ENCODE peak calls at places on chromosomes 13 and 19, in five cellular contexts. Q is progenitor cell of endocrine pancreas, D is HFF-Myc, T is MCF 10A, Y is dorsolateral prefrontal cortex. V is an unnamed sample.

GRCh38 chr13:110421061-110421460 is 114.0 kb downstream of the COL4A2 start:
- DNase-seq in Q (no peak), D (no peak), T (no peak), Y (no peak), V (no peak)

GRCh38 chr19:11486661-11487503 is 6.0 kb upstream of the ELAVL3 start:
- DNase-seq in Q (no peak), D (no peak), T (no peak), Y (no peak), V (no peak)

GRCh38 chr19:38149597-38149996 is 74.4 kb downstream of the DPF1 start:
- DNase-seq in Q (no peak), D (no peak), T (no peak), Y (peak; percentile 74), V (no peak)

GRCh38 chr13:42798118-42798517 is 16.7 kb downstream of the FAM216B start:
- DNase-seq in Q (no peak), D (no peak), T (no peak), Y (no peak), V (no peak)

GRCh38 chr13:23381877-23382276 is 51.6 kb downstream of the SACS start:
- DNase-seq in Q (no peak), D (no peak), T (no peak), Y (no peak), V (no peak)

GRCh38 chr13:93708323-93709075 is 481.9 kb downstream of the GPC6 start:
- DNase-seq in Q (no peak), D (no peak), T (no peak), Y (no peak), V (no peak)

GRCh38 chr19:40348961-40349507 is 539 bp downstream of the PLD3 start:
- DNase-seq in Q (no peak), D (peak; percentile 15), T (peak; percentile 43), Y (peak; percentile 36), V (no peak)

GRCh38 chr19:18469245-18470107 is 31.5 kb upstream of the ISYNA1 start:
- DNase-seq in Q (peak; percentile 59), D (no peak), T (peak; percentile 57), Y (peak; percentile 49), V (peak; percentile 78)

GRCh38 chr19:42455621-42456081 is 12.9 kb upstream of the CXCL17 start:
- DNase-seq in Q (no peak), D (no peak), T (peak; percentile 77), Y (no peak), V (no peak)

GRCh38 chr13:48437381-48437780 is 24.5 kb upstream of the LPAR6 start:
- DNase-seq in Q (no peak), D (no peak), T (peak; percentile 44), Y (no peak), V (no peak)

GRCh38 chr13:111502957-111503356 is 182.5 kb downstream of the TEX29 start:
- DNase-seq in Q (no peak), D (no peak), T (no peak), Y (no peak), V (no peak)

GRCh38 chr19:18160441-18160791 is 7.5 kb downstream of the PIK3R2 start:
- DNase-seq in Q (no peak), D (no peak), T (no peak), Y (no peak), V (no peak)

GRCh38 chr13:33548065-33548464 is 262.5 kb upstream of the STARD13 start:
- DNase-seq in Q (no peak), D (no peak), T (no peak), Y (no peak), V (no peak)

GRCh38 chr13:23086951-23087350 is 93.8 kb upstream of the SGCG start:
- DNase-seq in Q (no peak), D (no peak), T (no peak), Y (no peak), V (no peak)

GRCh38 chr13:40181203-40181845 is 485.1 kb downstream of the FOXO1 start:
- DNase-seq in Q (no peak), D (peak; percentile 26), T (peak; percentile 60), Y (no peak), V (no peak)

GRCh38 chr13:112760440-112760839 is 70.6 kb downstream of the ATP11A start:
- DNase-seq in Q (no peak), D (no peak), T (no peak), Y (no peak), V (no peak)

GRCh38 chr13:41065098-41065497 is 3.8 kb downstream of the WBP4 start:
- DNase-seq in Q (no peak), D (peak; percentile 44), T (no peak), Y (no peak), V (no peak)

GRCh38 chr19:39502640-39503417 is 4.1 kb downstream of the DLL3 start:
- DNase-seq in Q (peak; percentile 53), D (no peak), T (peak; percentile 69), Y (no peak), V (peak; percentile 73)

GRCh38 chr19:15455996-15456395 is 6.2 kb upstream of the WIZ start:
- DNase-seq in Q (no peak), D (no peak), T (no peak), Y (no peak), V (no peak)

GRCh38 chr19:28686741-28687140 is 526.2 kb downstream of the UQCRFS1 start:
- DNase-seq in Q (no peak), D (no peak), T (no peak), Y (no peak), V (no peak)

GRCh38 chr13:42181381-42181953 is 90.5 kb upstream of the AKAP11 start:
- DNase-seq in Q (no peak), D (no peak), T (no peak), Y (no peak), V (no peak)

GRCh38 chr13:62387642-62388041 is 972.0 kb upstream of the PCDH20 start:
- DNase-seq in Q (no peak), D (no peak), T (peak; percentile 18), Y (no peak), V (no peak)

GRCh38 chr19:10286803-10287737 is at the start of gene ICAM4:
- DNase-seq in Q (no peak), D (no peak), T (no peak), Y (no peak), V (no peak)

GRCh38 chr13:107233541-107233940 is 665.6 kb upstream of the ARGLU1 start:
- DNase-seq in Q (no peak), D (no peak), T (no peak), Y (no peak), V (no peak)

GRCh38 chr13:75705908-75706307 is 69.8 kb downstream of the LMO7 start:
- DNase-seq in Q (no peak), D (no peak), T (no peak), Y (no peak), V (no peak)

GRCh38 chr13:83355042-83355441 is 527.2 kb downstream of the SLITRK1 start:
- DNase-seq in Q (no peak), D (no peak), T (no peak), Y (no peak), V (no peak)

GRCh38 chr19:45906221-45906620 is 3.8 kb upstream of the MYPOP start:
- DNase-seq in Q (no peak), D (no peak), T (peak; percentile 50), Y (no peak), V (no peak)

GRCh38 chr13:90889906-90890305 is 457.6 kb upstream of the MIR17HG start:
- DNase-seq in Q (no peak), D (no peak), T (no peak), Y (no peak), V (no peak)

GRCh38 chr13:95710313-95710712 is 33.4 kb downstream of the DNAJC3 start:
- DNase-seq in Q (no peak), D (peak; percentile 70), T (peak; percentile 82), Y (no peak), V (no peak)

GRCh38 chr13:110312669-110313031 is 5.6 kb downstream of the COL4A2 start:
- DNase-seq in Q (no peak), D (no peak), T (peak; percentile 20), Y (no peak), V (no peak)

GRCh38 chr13:106096661-106097092 is 438.8 kb downstream of the EFNB2 start:
- DNase-seq in Q (no peak), D (no peak), T (peak; percentile 63), Y (no peak), V (no peak)

DNA sequence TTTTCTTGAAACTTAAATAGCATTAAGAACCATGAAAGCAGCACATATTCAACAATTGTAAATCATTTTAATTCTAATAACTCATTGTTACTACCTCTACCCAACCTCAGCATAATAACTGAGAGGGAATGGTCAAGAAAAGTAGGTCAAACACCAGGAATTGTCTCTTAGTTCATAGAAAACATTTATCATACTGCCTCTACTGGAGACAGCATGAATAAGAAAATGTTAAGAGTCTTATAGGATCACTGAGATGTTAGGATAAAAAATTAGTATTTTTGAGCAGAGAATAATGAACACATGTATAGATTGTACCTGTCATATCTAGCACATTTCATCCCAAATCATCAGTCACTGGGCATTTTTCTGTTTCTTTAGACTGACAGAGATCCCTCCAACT is 515.3 kb downstream of the PCDH9 start:
- DNase-seq in Q (no peak), D (no peak), T (no peak), Y (no peak), V (no peak)
- TF ChIP-seq CTCF in Q (peak; percentile 20), D (no peak), T (peak; percentile 17), Y (no peak), V (peak; percentile 46)

DNA sequence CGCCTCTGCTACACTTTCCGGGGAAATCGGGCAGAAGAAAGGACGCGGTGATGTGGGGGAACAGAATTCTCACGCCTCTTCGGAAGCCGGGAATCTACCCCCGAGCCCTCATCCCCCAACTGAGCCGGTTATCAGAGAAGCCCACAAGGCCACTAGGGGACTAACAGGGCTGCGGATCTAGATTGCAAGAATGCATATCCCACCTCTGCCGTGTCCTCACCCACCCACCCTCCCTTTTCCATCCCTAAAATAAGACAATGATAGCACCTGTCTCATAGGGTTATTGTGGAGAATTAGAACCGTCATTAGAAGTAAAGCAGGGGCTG is 1.1 kb downstream of the IGFLR1 start:
- DNase-seq in Q (no peak), D (no peak), T (no peak), Y (no peak), V (no peak)
- TF ChIP-seq CTCF in Q (peak; percentile 19), D (no peak), T (no peak), Y (no peak), V (peak; percentile 45)

GRCh38 chr19:57244513-57244912 is 4.1 kb downstream of the ZNF805 start:
- DNase-seq in Q (no peak), D (no peak), T (no peak), Y (no peak), V (no peak)

GRCh38 chr19:57242821-57243220 is 2.4 kb downstream of the ZNF805 start:
- DNase-seq in Q (no peak), D (no peak), T (no peak), Y (no peak), V (no peak)

GRCh38 chr19:57239982-57240310 is 486 bp upstream of the ZNF805 start:
- DNase-seq in Q (no peak), D (no peak), T (no peak), Y (no peak), V (no peak)

GRCh38 chr19:57241181-57241580 is 749 bp downstream of the ZNF805 start:
- DNase-seq in Q (no peak), D (no peak), T (peak; percentile 12), Y (no peak), V (no peak)

GRCh38 chr19:57240311-57241090 is at the start of gene ZNF805:
- DNase-seq in Q (peak; percentile 80), D (peak; percentile 81), T (peak; percentile 95), Y (peak; percentile 97), V (peak; percentile 78)
- TF ChIP-seq CTCF in Q (no peak), D (no peak), T (no peak), Y (peak; percentile 33), V (peak; percentile 13)

DNA sequence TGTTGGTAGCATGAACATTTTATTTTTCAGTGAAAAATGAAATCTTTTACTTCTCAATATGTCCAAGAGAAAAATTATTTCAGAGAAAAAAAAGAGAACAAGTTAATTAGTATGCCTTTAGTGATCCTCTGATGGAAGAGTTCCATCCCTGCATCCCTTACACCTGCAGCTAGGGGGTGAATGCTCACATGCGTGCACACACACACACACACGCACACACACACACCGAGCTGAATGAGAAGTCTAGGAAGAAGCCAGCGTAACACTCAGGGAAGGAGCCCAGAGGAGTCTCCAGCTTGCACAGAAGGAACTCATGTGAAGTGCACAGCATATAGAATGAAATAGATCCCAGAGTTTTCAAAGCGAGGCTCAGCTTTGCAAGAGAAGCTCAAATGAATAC is 510.5 kb downstream of the IRS2 start:
- DNase-seq in Q (no peak), D (no peak), T (peak; percentile 41), Y (no peak), V (no peak)
- TF ChIP-seq CTCF in Q (peak; percentile 45), D (peak; percentile 17), T (no peak), Y (no peak), V (peak; percentile 33)